ENCODE peak calls at places on chromosome 14, in five cellular contexts. One of them, this sample, is unnamed.

GRCh38 chr14:36238666-36239363 is 62.3 kb upstream of the PTCSC3 start:
- DNase-seq in AG04450: peak
- DNase-seq in GM12878: no peak
- DNase-seq in MCF 10A: peak
- DNase-seq in AG04449: no peak
- DNase-seq in this sample: no peak

GRCh38 chr14:51041117-51041531 is 53.8 kb downstream of the TRIM9 start:
- DNase-seq in AG04450: no peak
- DNase-seq in AG04449: no peak
- DNase-seq in GM12878: no peak
- DNase-seq in MCF 10A: no peak
- DNase-seq in this sample: no peak

GRCh38 chr14:51370758-51371386 is 130.8 kb downstream of the TMX1 start:
- DNase-seq in AG04449: no peak
- DNase-seq in GM12878: no peak
- DNase-seq in MCF 10A: no peak
- DNase-seq in AG04450: no peak
- DNase-seq in this sample: no peak

GRCh38 chr14:30125322-30125944 is 197.8 kb upstream of the PRKD1 start:
- DNase-seq in AG04449: no peak
- DNase-seq in AG04450: no peak
- DNase-seq in GM12878: no peak
- DNase-seq in MCF 10A: no peak
- DNase-seq in this sample: no peak

GRCh38 chr14:75969891-75970290 is 11.9 kb downstream of the TGFB3 start:
- DNase-seq in AG04449: no peak
- DNase-seq in GM12878: no peak
- DNase-seq in AG04450: no peak
- DNase-seq in MCF 10A: peak
- DNase-seq in this sample: no peak

GRCh38 chr14:71322660-71323250 is 415.5 kb downstream of the PCNX1 start:
- DNase-seq in AG04450: no peak
- DNase-seq in MCF 10A: peak
- DNase-seq in AG04449: no peak
- DNase-seq in GM12878: peak
- DNase-seq in this sample: no peak

GRCh38 chr14:79011091-79011919 is 841.1 kb downstream of the NRXN3 start:
- DNase-seq in AG04450: peak
- DNase-seq in GM12878: no peak
- DNase-seq in AG04449: no peak
- DNase-seq in MCF 10A: peak
- DNase-seq in this sample: no peak

GRCh38 chr14:102786758-102787157 is 9.5 kb downstream of the TRAF3 start:
- DNase-seq in AG04450: no peak
- DNase-seq in AG04449: no peak
- DNase-seq in MCF 10A: peak
- DNase-seq in GM12878: no peak
- DNase-seq in this sample: no peak

GRCh38 chr14:103543140-103543539 is 14.1 kb downstream of the TRMT61A start:
- DNase-seq in GM12878: no peak
- DNase-seq in AG04449: no peak
- DNase-seq in MCF 10A: no peak
- DNase-seq in AG04450: no peak
- DNase-seq in this sample: no peak

GRCh38 chr14:80390911-80391310 is 179.6 kb upstream of the DIO2 start:
- DNase-seq in GM12878: no peak
- DNase-seq in MCF 10A: peak
- DNase-seq in AG04450: no peak
- DNase-seq in AG04449: peak
- DNase-seq in this sample: no peak

GRCh38 chr14:32898876-32899275 is 39.8 kb upstream of the NPAS3 start:
- DNase-seq in MCF 10A: no peak
- DNase-seq in AG04450: no peak
- DNase-seq in AG04449: no peak
- DNase-seq in GM12878: no peak
- DNase-seq in this sample: no peak

GRCh38 chr14:25237845-25238244 is 187.9 kb upstream of the STXBP6 start:
- DNase-seq in GM12878: no peak
- DNase-seq in MCF 10A: no peak
- DNase-seq in AG04449: no peak
- DNase-seq in AG04450: no peak
- DNase-seq in this sample: no peak

GRCh38 chr14:94269156-94269555 is 23.9 kb downstream of the SERPINA10 start:
- DNase-seq in AG04449: no peak
- DNase-seq in MCF 10A: no peak
- DNase-seq in AG04450: no peak
- DNase-seq in GM12878: no peak
- DNase-seq in this sample: no peak

GRCh38 chr14:99361596-99362220 is 89.7 kb upstream of the BCL11B start:
- DNase-seq in AG04450: no peak
- DNase-seq in AG04449: no peak
- DNase-seq in MCF 10A: no peak
- DNase-seq in GM12878: no peak
- DNase-seq in this sample: no peak

GRCh38 chr14:51652168-51653095 is 722 bp downstream of the FRMD6 start:
- DNase-seq in AG04450: no peak
- DNase-seq in AG04449: no peak
- DNase-seq in GM12878: no peak
- DNase-seq in MCF 10A: no peak
- DNase-seq in this sample: no peak

GRCh38 chr14:93299831-93300230 is 33.0 kb downstream of the BTBD7 start:
- DNase-seq in GM12878: no peak
- DNase-seq in AG04449: no peak
- DNase-seq in MCF 10A: no peak
- DNase-seq in AG04450: no peak
- DNase-seq in this sample: no peak

GRCh38 chr14:62313228-62313627 is 551.0 kb downstream of the SNAPC1 start:
- DNase-seq in AG04450: no peak
- DNase-seq in AG04449: no peak
- DNase-seq in GM12878: no peak
- DNase-seq in MCF 10A: no peak
- DNase-seq in this sample: no peak

GRCh38 chr14:58464652-58465051 is 37.1 kb downstream of the KIAA0586 start:
- DNase-seq in GM12878: no peak
- DNase-seq in AG04449: no peak
- DNase-seq in AG04450: no peak
- DNase-seq in MCF 10A: no peak
- DNase-seq in this sample: no peak

GRCh38 chr14:73771848-73772705 is 57.9 kb upstream of the PNMA1 start:
- DNase-seq in AG04449: no peak
- DNase-seq in MCF 10A: peak
- DNase-seq in AG04450: no peak
- DNase-seq in GM12878: peak
- DNase-seq in this sample: no peak

DNA sequence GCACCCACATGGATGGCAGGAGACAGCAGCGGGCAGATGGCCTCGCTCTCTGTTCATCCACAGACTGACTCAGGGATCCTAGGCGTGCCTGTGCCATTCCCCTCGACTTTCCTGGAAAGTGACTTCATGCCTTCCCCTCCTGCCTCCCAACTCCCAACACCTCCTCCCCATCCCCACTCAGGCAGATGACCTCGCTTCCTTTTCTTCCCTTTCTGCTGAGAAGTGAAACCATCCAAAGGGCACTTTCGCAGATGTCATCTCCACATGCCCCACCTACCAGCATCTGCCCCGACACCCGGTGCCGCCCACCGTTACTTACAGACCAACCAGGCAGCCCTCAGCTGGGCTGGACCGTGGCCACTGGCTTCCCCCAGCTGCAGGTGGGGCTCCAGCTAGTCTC is 29.6 kb downstream of the BEGAIN start:
- DNase-seq in AG04450: no peak
- DNase-seq in AG04449: no peak
- DNase-seq in GM12878: no peak
- DNase-seq in MCF 10A: no peak
- DNase-seq in this sample: no peak
- TF ChIP-seq CTCF in AG04450: no peak
- TF ChIP-seq CTCF in AG04449: no peak
- TF ChIP-seq CTCF in GM12878: no peak
- TF ChIP-seq CTCF in MCF 10A: no peak
- TF ChIP-seq CTCF in this sample: no peak

GRCh38 chr14:104724981-104725771 is 1.1 kb downstream of the ADSS1 start:
- DNase-seq in GM12878: no peak
- DNase-seq in MCF 10A: no peak
- DNase-seq in AG04449: no peak
- DNase-seq in AG04450: no peak
- DNase-seq in this sample: no peak
- TF ChIP-seq CTCF in GM12878: no peak
- TF ChIP-seq CTCF in MCF 10A: peak
- TF ChIP-seq CTCF in AG04449: peak
- TF ChIP-seq CTCF in AG04450: peak
- TF ChIP-seq CTCF in this sample: peak

DNA sequence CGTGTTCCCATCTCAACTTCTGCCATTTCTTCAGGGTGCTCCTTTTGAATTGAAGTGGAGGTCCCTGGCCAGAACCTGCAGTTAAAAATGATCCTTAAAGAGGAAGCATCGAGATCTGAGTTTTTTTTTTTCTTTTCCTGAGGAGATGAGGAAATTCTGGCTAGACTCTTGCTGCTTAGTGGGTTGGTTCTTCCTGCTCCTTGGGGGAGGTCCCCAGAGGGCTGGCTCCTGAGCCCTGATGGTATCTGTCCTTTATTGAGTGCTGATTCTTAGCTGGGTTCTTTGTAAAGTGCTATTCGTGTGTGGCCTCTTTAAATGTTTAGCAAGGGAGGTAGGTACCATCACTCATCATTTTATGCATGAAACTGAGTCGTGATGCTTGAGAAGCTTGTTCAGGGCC is 11.7 kb downstream of the PELI2 start:
- DNase-seq in AG04450: no peak
- DNase-seq in GM12878: no peak
- DNase-seq in AG04449: no peak
- DNase-seq in MCF 10A: no peak
- DNase-seq in this sample: no peak
- TF ChIP-seq CTCF in AG04450: no peak
- TF ChIP-seq CTCF in GM12878: no peak
- TF ChIP-seq CTCF in AG04449: no peak
- TF ChIP-seq CTCF in MCF 10A: no peak
- TF ChIP-seq CTCF in this sample: no peak

GRCh38 chr14:106291626-106292025 is 765.2 kb downstream of the TMEM121 start:
- DNase-seq in AG04449: no peak
- DNase-seq in GM12878: no peak
- DNase-seq in AG04450: no peak
- DNase-seq in MCF 10A: no peak
- DNase-seq in this sample: no peak

GRCh38 chr14:106287506-106287905 is 761.1 kb downstream of the TMEM121 start:
- DNase-seq in GM12878: no peak
- DNase-seq in AG04449: no peak
- DNase-seq in MCF 10A: no peak
- DNase-seq in AG04450: no peak
- DNase-seq in this sample: no peak

DNA sequence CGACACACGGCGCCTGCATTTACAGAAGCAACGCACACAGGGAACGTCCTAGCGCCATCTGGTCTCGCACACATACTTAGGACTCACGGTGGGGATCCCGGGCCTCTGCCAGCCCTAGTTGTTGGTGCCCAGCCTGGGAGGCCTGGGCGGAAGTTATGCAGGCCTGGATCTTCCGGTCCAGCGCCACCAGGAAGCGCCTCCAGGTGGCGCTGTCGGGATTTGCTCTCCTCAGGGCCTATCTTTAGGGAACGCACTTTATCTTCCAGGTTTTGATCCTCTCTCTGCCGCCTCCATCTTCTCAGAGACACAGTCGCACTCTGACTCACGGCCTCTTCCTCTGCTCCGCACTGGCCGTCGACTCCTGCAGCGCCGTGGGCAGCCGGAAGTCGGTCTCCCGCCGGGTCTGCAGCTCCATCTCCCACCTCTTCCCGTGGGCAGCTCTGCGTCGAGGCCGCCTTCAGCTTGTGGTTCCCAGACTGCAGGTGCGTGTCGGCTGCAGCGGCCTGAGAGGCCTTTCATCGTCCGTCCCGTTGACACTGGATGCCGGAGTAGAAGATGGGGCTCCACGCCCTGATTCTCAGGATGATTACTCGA is 760.4 kb downstream of the TMEM121 start:
- DNase-seq in MCF 10A: peak
- DNase-seq in AG04449: no peak
- DNase-seq in AG04450: no peak
- DNase-seq in GM12878: no peak
- DNase-seq in this sample: no peak
- TF ChIP-seq CTCF in MCF 10A: peak
- TF ChIP-seq CTCF in AG04449: no peak
- TF ChIP-seq CTCF in AG04450: no peak
- TF ChIP-seq CTCF in GM12878: peak
- TF ChIP-seq CTCF in this sample: peak

GRCh38 chr14:59509101-59509500 is 24.8 kb downstream of the JKAMP start:
- DNase-seq in GM12878: no peak
- DNase-seq in AG04449: no peak
- DNase-seq in MCF 10A: no peak
- DNase-seq in AG04450: no peak
- DNase-seq in this sample: no peak

GRCh38 chr14:59510001-59510400 is 25.7 kb downstream of the JKAMP start:
- DNase-seq in AG04449: no peak
- DNase-seq in GM12878: no peak
- DNase-seq in MCF 10A: no peak
- DNase-seq in AG04450: no peak
- DNase-seq in this sample: no peak

GRCh38 chr14:59507752-59508103 is 23.4 kb downstream of the JKAMP start:
- DNase-seq in MCF 10A: peak
- DNase-seq in GM12878: no peak
- DNase-seq in AG04449: no peak
- DNase-seq in AG04450: no peak
- DNase-seq in this sample: no peak

GRCh38 chr14:59510957-59511356 is 26.6 kb downstream of the JKAMP start:
- DNase-seq in MCF 10A: no peak
- DNase-seq in AG04449: no peak
- DNase-seq in AG04450: no peak
- DNase-seq in GM12878: no peak
- DNase-seq in this sample: no peak

DNA sequence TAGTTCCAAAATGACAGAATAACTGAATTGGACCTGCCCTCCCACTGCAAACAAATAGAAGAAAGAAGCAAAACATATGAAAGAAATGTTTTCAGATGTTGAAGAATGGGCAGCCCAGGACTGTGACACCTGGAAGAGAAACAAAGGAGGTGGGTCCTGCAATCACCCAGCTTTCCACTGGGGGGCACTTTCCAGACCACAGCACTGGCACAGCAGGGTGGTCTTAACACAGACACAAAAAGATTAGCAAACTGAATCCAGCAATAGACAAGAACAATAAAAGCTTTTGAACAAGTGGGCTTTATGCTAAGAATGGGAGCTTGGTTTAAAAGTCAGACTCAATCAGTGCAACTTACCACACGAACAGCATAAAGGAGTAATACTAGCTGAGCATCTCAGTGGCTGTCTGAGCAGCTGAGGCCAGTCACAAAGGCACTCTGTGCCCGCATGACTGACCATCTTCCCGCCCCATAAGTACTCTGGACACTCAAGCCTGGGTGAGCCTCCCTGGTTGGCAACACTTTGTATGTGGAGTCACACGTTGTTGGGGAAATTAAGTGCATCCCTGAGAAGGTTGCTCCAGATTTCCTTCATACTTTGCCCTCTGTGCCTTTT is 27.7 kb downstream of the JKAMP start:
- DNase-seq in GM12878: no peak
- DNase-seq in AG04450: no peak
- DNase-seq in MCF 10A: peak
- DNase-seq in AG04449: no peak
- DNase-seq in this sample: peak
- TF ChIP-seq CTCF in GM12878: peak
- TF ChIP-seq CTCF in AG04450: peak
- TF ChIP-seq CTCF in MCF 10A: peak
- TF ChIP-seq CTCF in AG04449: peak
- TF ChIP-seq CTCF in this sample: peak

GRCh38 chr14:67221248-67221981 is 19.8 kb upstream of the PALS1 start:
- DNase-seq in GM12878: no peak
- DNase-seq in AG04450: peak
- DNase-seq in MCF 10A: peak
- DNase-seq in AG04449: peak
- DNase-seq in this sample: no peak
- TF ChIP-seq CTCF in GM12878: no peak
- TF ChIP-seq CTCF in AG04450: no peak
- TF ChIP-seq CTCF in MCF 10A: no peak
- TF ChIP-seq CTCF in AG04449: no peak
- TF ChIP-seq CTCF in this sample: no peak